ENCODE peak calls at places on chromosomes 11 and 22, in ten cellular contexts. One of them, this sample, is unnamed. For H3K4me1, the result is how much of the 10 kb centered on the place peaks cover.

GRCh38 chr22:46797355-46797754 is 34.9 kb downstream of the TBC1D22A start:
- DNase-seq in breast epithelium: peak
- DNase-seq in A549: peak
- DNase-seq in sigmoid colon: peak
- DNase-seq in fibroblast of lung: peak
- DNase-seq in tibial artery: no peak
- DNase-seq in CD8-positive, alpha-beta memory T cell: no peak
- DNase-seq in lower lobe of right lung: no peak
- DNase-seq in upper lobe of right lung: no peak
- DNase-seq in HepG2: peak
- DNase-seq in this sample: peak

GRCh38 chr22:35705141-35705540 is 12.5 kb upstream of the APOL5 start:
- DNase-seq in CD8-positive, alpha-beta memory T cell: no peak
- DNase-seq in tibial artery: no peak
- DNase-seq in upper lobe of right lung: no peak
- DNase-seq in lower lobe of right lung: no peak
- DNase-seq in fibroblast of lung: peak
- DNase-seq in HepG2: no peak
- DNase-seq in A549: no peak
- DNase-seq in sigmoid colon: no peak
- DNase-seq in breast epithelium: no peak
- DNase-seq in this sample: no peak

GRCh38 chr11:61889831-61890230 is 1.5 kb downstream of the FADS3 start:
- DNase-seq in upper lobe of right lung: no peak
- DNase-seq in CD8-positive, alpha-beta memory T cell: no peak
- DNase-seq in breast epithelium: no peak
- DNase-seq in lower lobe of right lung: no peak
- DNase-seq in tibial artery: no peak
- DNase-seq in sigmoid colon: no peak
- DNase-seq in fibroblast of lung: no peak
- DNase-seq in HepG2: no peak
- DNase-seq in A549: no peak
- DNase-seq in this sample: no peak

GRCh38 chr11:84930863-84931262 is 696.3 kb downstream of the DLG2 start:
- DNase-seq in A549: no peak
- DNase-seq in lower lobe of right lung: no peak
- DNase-seq in sigmoid colon: no peak
- DNase-seq in CD8-positive, alpha-beta memory T cell: no peak
- DNase-seq in breast epithelium: no peak
- DNase-seq in HepG2: no peak
- DNase-seq in upper lobe of right lung: no peak
- DNase-seq in tibial artery: no peak
- DNase-seq in fibroblast of lung: no peak
- DNase-seq in this sample: no peak

GRCh38 chr22:42688914-42689275 is 31.8 kb downstream of the A4GALT start:
- DNase-seq in upper lobe of right lung: no peak
- DNase-seq in fibroblast of lung: no peak
- DNase-seq in lower lobe of right lung: no peak
- DNase-seq in CD8-positive, alpha-beta memory T cell: no peak
- DNase-seq in HepG2: no peak
- DNase-seq in sigmoid colon: no peak
- DNase-seq in breast epithelium: no peak
- DNase-seq in tibial artery: no peak
- DNase-seq in A549: no peak
- DNase-seq in this sample: no peak

GRCh38 chr11:102446606-102447005 is 6.0 kb downstream of the TMEM123 start:
- DNase-seq in HepG2: no peak
- DNase-seq in sigmoid colon: no peak
- DNase-seq in upper lobe of right lung: no peak
- DNase-seq in fibroblast of lung: peak
- DNase-seq in breast epithelium: no peak
- DNase-seq in tibial artery: no peak
- DNase-seq in A549: peak
- DNase-seq in CD8-positive, alpha-beta memory T cell: no peak
- DNase-seq in lower lobe of right lung: no peak
- DNase-seq in this sample: no peak

GRCh38 chr11:110852925-110853324 is 140.7 kb upstream of the ARHGAP20 start:
- DNase-seq in tibial artery: no peak
- DNase-seq in upper lobe of right lung: no peak
- DNase-seq in sigmoid colon: no peak
- DNase-seq in CD8-positive, alpha-beta memory T cell: no peak
- DNase-seq in HepG2: no peak
- DNase-seq in fibroblast of lung: no peak
- DNase-seq in breast epithelium: no peak
- DNase-seq in lower lobe of right lung: no peak
- DNase-seq in A549: no peak
- DNase-seq in this sample: no peak

GRCh38 chr11:110818032-110818687 is 105.9 kb upstream of the ARHGAP20 start:
- DNase-seq in fibroblast of lung: peak
- DNase-seq in HepG2: no peak
- DNase-seq in A549: no peak
- DNase-seq in lower lobe of right lung: no peak
- DNase-seq in upper lobe of right lung: no peak
- DNase-seq in breast epithelium: no peak
- DNase-seq in tibial artery: no peak
- DNase-seq in CD8-positive, alpha-beta memory T cell: no peak
- DNase-seq in sigmoid colon: no peak
- DNase-seq in this sample: no peak

DNA sequence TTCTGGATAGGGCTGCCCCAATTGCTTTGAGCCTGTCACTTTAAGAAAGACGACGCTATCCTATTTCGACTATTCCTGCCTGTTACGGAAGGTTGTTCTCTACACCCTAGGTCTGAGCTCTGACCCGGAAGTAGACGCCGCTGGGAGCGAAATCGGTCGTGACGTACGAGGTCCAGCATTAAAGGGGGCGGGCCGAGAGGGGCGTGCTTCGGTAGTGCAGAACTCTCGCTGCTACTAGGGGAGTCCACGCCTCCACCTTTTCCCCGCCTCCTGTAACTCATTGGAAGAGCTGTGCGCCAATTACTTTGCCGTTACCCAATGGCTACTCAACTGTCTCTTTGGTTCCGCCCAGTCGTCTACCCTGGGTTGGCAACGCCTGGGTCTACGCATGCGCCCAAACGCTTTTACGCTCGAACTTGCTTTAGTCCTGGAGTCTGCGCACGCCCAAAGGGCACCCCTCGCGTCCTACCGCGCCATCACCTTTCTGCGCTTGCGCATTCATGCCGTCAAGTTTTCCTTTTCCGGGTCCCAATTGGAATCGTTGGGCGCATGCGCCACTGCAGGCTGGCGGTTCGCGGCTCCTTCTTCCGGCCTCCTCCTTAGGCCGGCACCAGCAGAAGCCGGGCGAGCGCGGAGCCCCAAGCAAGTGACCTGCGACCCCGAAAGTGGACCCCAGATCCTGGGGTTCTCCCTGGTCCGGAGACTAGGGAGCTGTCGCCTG is at the start of gene PCNX3:
- DNase-seq in sigmoid colon: peak
- DNase-seq in HepG2: peak
- DNase-seq in CD8-positive, alpha-beta memory T cell: peak
- DNase-seq in tibial artery: peak
- DNase-seq in A549: peak
- DNase-seq in breast epithelium: peak
- DNase-seq in fibroblast of lung: peak
- DNase-seq in lower lobe of right lung: peak
- DNase-seq in upper lobe of right lung: peak
- DNase-seq in this sample: peak
- H3K27ac ChIP-seq in sigmoid colon: peak
- H3K27ac ChIP-seq in HepG2: peak
- H3K27ac ChIP-seq in CD8-positive, alpha-beta memory T cell: peak
- H3K27ac ChIP-seq in tibial artery: peak
- H3K27ac ChIP-seq in A549: peak
- H3K27ac ChIP-seq in breast epithelium: peak
- H3K27ac ChIP-seq in fibroblast of lung: peak
- H3K27ac ChIP-seq in lower lobe of right lung: peak
- H3K27ac ChIP-seq in upper lobe of right lung: peak
- H3K27ac ChIP-seq in this sample: peak

DNA sequence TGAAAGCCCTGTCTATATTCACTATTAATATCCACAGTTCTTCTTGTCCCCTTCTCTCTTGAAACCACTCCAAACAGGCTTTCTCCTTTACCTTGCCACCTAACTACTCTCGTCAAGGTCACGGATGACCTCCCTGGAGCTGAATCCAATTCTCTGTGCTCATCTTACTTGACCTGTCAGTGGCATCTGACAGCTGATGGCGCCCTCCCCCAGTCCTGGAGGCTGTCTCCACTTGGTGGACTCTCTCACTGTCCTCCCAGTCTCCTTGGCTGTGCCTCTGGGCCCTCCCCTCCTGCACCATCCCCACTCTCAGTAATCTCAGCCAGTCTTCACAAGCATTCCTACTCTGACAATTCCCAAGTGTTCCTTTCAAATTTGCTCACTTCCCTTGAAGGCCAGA is 8.7 kb downstream of the TNKS1BP1 start:
- DNase-seq in tibial artery: no peak
- DNase-seq in upper lobe of right lung: no peak
- DNase-seq in fibroblast of lung: no peak
- DNase-seq in HepG2: no peak
- DNase-seq in A549: no peak
- DNase-seq in lower lobe of right lung: no peak
- DNase-seq in sigmoid colon: no peak
- DNase-seq in CD8-positive, alpha-beta memory T cell: no peak
- DNase-seq in breast epithelium: no peak
- DNase-seq in this sample: no peak
- H3K4me1 ChIP-seq in tibial artery: half or more
- H3K4me1 ChIP-seq in upper lobe of right lung: half or more
- H3K4me1 ChIP-seq in fibroblast of lung: under half
- H3K4me1 ChIP-seq in HepG2: under half
- H3K4me1 ChIP-seq in A549: under half
- H3K4me1 ChIP-seq in lower lobe of right lung: half or more
- H3K4me1 ChIP-seq in sigmoid colon: under half
- H3K4me1 ChIP-seq in CD8-positive, alpha-beta memory T cell: under half
- H3K4me1 ChIP-seq in breast epithelium: under half
- H3K4me1 ChIP-seq in this sample: under half

DNA sequence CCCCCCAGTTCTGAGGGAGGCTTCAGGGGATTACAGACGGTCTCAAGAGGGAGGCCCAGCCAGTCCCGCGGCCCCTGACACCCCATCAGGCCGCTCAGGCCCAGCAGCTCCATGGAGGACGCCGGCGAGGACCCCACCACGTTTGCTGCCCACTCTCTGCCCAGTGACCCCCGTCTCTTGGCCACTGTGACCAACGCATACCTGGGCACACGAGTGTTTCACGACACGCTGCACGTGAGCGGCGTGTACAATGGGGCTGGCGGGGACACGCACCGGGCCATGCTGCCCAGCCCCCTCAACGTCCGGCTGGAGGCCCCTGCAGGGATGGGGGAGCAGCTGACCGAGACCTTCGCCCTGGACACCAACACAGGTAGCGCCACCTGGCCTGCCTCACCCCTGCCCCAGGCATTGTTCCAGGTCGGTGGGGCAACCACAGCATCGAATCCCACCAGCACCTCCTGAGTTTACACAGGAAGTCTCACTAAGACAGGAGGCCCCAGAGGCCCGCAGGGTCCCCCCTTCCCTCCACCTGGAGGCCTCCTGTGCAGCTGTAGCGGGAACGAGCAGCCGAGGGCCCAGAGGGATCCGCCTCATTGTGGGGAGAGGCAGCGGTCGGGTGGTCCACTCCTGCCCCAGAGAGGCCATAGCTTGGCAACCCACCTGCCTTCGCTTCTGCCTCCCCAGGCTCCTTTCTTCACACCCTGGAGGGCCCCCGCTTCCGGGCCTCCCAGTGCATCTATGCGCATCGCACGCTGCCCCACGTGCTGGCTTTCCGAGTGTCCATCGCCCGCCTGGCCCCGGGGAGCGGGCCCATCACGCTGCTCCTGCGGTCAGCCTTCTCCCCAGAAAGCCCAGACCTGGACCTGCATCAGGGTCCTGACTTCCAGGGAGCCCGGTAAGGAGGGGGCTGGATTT is 1.0 kb downstream of the PGGHG start:
- DNase-seq in sigmoid colon: peak
- DNase-seq in breast epithelium: peak
- DNase-seq in A549: no peak
- DNase-seq in lower lobe of right lung: peak
- DNase-seq in HepG2: no peak
- DNase-seq in fibroblast of lung: no peak
- DNase-seq in tibial artery: peak
- DNase-seq in CD8-positive, alpha-beta memory T cell: peak
- DNase-seq in upper lobe of right lung: peak
- DNase-seq in this sample: no peak
- H3K4me3 ChIP-seq in sigmoid colon: peak
- H3K4me3 ChIP-seq in breast epithelium: peak
- H3K4me3 ChIP-seq in A549: peak
- H3K4me3 ChIP-seq in lower lobe of right lung: peak
- H3K4me3 ChIP-seq in HepG2: no peak
- H3K4me3 ChIP-seq in fibroblast of lung: no peak
- H3K4me3 ChIP-seq in tibial artery: peak
- H3K4me3 ChIP-seq in CD8-positive, alpha-beta memory T cell: peak
- H3K4me3 ChIP-seq in upper lobe of right lung: peak
- H3K4me3 ChIP-seq in this sample: peak

GRCh38 chr11:119909077-119909476 is 180.1 kb upstream of the NECTIN1 start:
- DNase-seq in breast epithelium: no peak
- DNase-seq in upper lobe of right lung: no peak
- DNase-seq in lower lobe of right lung: no peak
- DNase-seq in fibroblast of lung: no peak
- DNase-seq in CD8-positive, alpha-beta memory T cell: no peak
- DNase-seq in A549: no peak
- DNase-seq in sigmoid colon: no peak
- DNase-seq in tibial artery: no peak
- DNase-seq in HepG2: no peak
- DNase-seq in this sample: no peak

GRCh38 chr11:119907934-119908760 is 179.1 kb upstream of the NECTIN1 start:
- DNase-seq in tibial artery: no peak
- DNase-seq in CD8-positive, alpha-beta memory T cell: no peak
- DNase-seq in A549: no peak
- DNase-seq in breast epithelium: no peak
- DNase-seq in upper lobe of right lung: no peak
- DNase-seq in fibroblast of lung: no peak
- DNase-seq in sigmoid colon: no peak
- DNase-seq in HepG2: no peak
- DNase-seq in lower lobe of right lung: no peak
- DNase-seq in this sample: no peak

GRCh38 chr11:119910650-119911049 is 181.7 kb upstream of the NECTIN1 start:
- DNase-seq in HepG2: no peak
- DNase-seq in lower lobe of right lung: no peak
- DNase-seq in upper lobe of right lung: no peak
- DNase-seq in sigmoid colon: no peak
- DNase-seq in fibroblast of lung: no peak
- DNase-seq in CD8-positive, alpha-beta memory T cell: no peak
- DNase-seq in A549: no peak
- DNase-seq in tibial artery: no peak
- DNase-seq in breast epithelium: no peak
- DNase-seq in this sample: no peak

GRCh38 chr11:119910056-119910455 is 181.1 kb upstream of the NECTIN1 start:
- DNase-seq in upper lobe of right lung: no peak
- DNase-seq in breast epithelium: no peak
- DNase-seq in A549: no peak
- DNase-seq in sigmoid colon: no peak
- DNase-seq in tibial artery: no peak
- DNase-seq in HepG2: no peak
- DNase-seq in lower lobe of right lung: no peak
- DNase-seq in CD8-positive, alpha-beta memory T cell: no peak
- DNase-seq in fibroblast of lung: no peak
- DNase-seq in this sample: no peak

DNA sequence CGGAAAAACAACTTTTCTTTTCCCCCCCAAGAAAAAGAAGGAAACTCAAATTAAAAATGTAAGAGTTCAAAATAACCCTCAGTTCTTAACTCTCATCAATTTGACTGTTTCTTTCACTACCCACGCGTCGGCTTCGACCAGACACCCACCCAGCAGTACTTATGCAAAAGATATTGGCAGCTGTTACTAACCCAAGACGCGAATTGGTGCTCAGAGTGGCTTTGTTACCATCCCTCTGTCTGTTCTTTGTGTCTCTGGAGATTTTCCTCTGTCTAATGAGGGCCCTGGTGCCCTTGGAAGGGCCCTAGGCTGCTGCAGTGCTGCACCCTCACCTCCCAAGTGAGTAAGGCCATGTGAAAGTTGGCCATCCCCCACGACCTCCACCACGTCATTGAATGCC is 180.5 kb upstream of the NECTIN1 start:
- DNase-seq in tibial artery: no peak
- DNase-seq in sigmoid colon: no peak
- DNase-seq in HepG2: no peak
- DNase-seq in A549: no peak
- DNase-seq in fibroblast of lung: no peak
- DNase-seq in breast epithelium: no peak
- DNase-seq in lower lobe of right lung: no peak
- DNase-seq in upper lobe of right lung: no peak
- DNase-seq in CD8-positive, alpha-beta memory T cell: no peak
- DNase-seq in this sample: no peak
- H3K27ac ChIP-seq in tibial artery: no peak
- H3K27ac ChIP-seq in sigmoid colon: no peak
- H3K27ac ChIP-seq in HepG2: no peak
- H3K27ac ChIP-seq in A549: no peak
- H3K27ac ChIP-seq in fibroblast of lung: no peak
- H3K27ac ChIP-seq in breast epithelium: no peak
- H3K27ac ChIP-seq in lower lobe of right lung: no peak
- H3K27ac ChIP-seq in upper lobe of right lung: no peak
- H3K27ac ChIP-seq in CD8-positive, alpha-beta memory T cell: no peak
- H3K27ac ChIP-seq in this sample: no peak